ENCODE peak calls at places on chromosome 5, in five cellular contexts. F is DMS153; C is uterus; T is stimulated activated CD4-positive, alpha-beta T cell treated with anti-CD3 and anti-CD28 coated beads, Interleukin-4, amount 100 ng/mL, for 1 hour; H is GDM1. N is an unnamed sample.

GRCh38 chr5:172008689-172009141 is 2.3 kb upstream of the FBXW11 start:
- DNase-seq in F (no peak), C (no peak), T (no peak), H (no peak), N (peak)

GRCh38 chr5:98599016-98599415 is 174.4 kb upstream of the RGMB start:
- DNase-seq in F (no peak), C (no peak), T (no peak), H (no peak), N (no peak)

GRCh38 chr5:54678737-54679136 is 161.2 kb downstream of the SNX18 start:
- DNase-seq in F (no peak), C (no peak), T (no peak), H (no peak), N (no peak)

GRCh38 chr5:67901816-67902496 is 313.6 kb upstream of the PIK3R1 start:
- DNase-seq in F (no peak), C (no peak), T (no peak), H (no peak), N (no peak)

GRCh38 chr5:77266291-77266690 is 55.8 kb downstream of the PDE8B start:
- DNase-seq in F (no peak), C (no peak), T (no peak), H (no peak), N (no peak)

GRCh38 chr5:119943148-119943547 is 313.8 kb downstream of the FAM170A start:
- DNase-seq in F (no peak), C (no peak), T (no peak), H (no peak), N (no peak)

GRCh38 chr5:71747182-71747581 is 28.1 kb downstream of the CARTPT start:
- DNase-seq in F (no peak), C (no peak), T (no peak), H (no peak), N (no peak)

GRCh38 chr5:55750063-55750462 is 12.2 kb downstream of the DDX4 start:
- DNase-seq in F (no peak), C (no peak), T (no peak), H (no peak), N (no peak)

GRCh38 chr5:175822225-175822624 is 49.2 kb upstream of the CPLX2 start:
- DNase-seq in F (no peak), C (no peak), T (no peak), H (no peak), N (peak)

GRCh38 chr5:9335269-9335668 is 210.6 kb downstream of the SEMA5A start:
- DNase-seq in F (no peak), C (no peak), T (no peak), H (no peak), N (no peak)

GRCh38 chr5:154276932-154277331 is 86.4 kb downstream of the GALNT10 start:
- DNase-seq in F (no peak), C (peak), T (no peak), H (no peak), N (peak)

GRCh38 chr5:126878085-126878484 is 101.1 kb downstream of the LMNB1 start:
- DNase-seq in F (no peak), C (no peak), T (no peak), H (no peak), N (no peak)

GRCh38 chr5:56176155-56176798 is 56.9 kb downstream of the ANKRD55 start:
- DNase-seq in F (no peak), C (peak), T (no peak), H (no peak), N (no peak)

GRCh38 chr5:74326571-74327338 is 313.8 kb downstream of the ENC1 start:
- DNase-seq in F (no peak), C (no peak), T (peak), H (peak), N (peak)

GRCh38 chr5:63831381-63831780 is 130.9 kb downstream of the HTR1A start:
- DNase-seq in F (no peak), C (no peak), T (no peak), H (no peak), N (no peak)

GRCh38 chr5:138938526-138938925 is 63.4 kb upstream of the LRRTM2 start:
- DNase-seq in F (no peak), C (no peak), T (no peak), H (no peak), N (no peak)

GRCh38 chr5:150658121-150658520 is 2.9 kb upstream of the MYOZ3 start:
- DNase-seq in F (no peak), C (peak), T (no peak), H (no peak), N (no peak)

GRCh38 chr5:137693951-137694721 is 41.8 kb downstream of the KLHL3 start:
- DNase-seq in F (no peak), C (no peak), T (no peak), H (no peak), N (no peak)

GRCh38 chr5:3230941-3231340 is 364.7 kb upstream of the IRX1 start:
- DNase-seq in F (no peak), C (no peak), T (no peak), H (no peak), N (no peak)

GRCh38 chr5:89043676-89044075 is 160.7 kb upstream of the MEF2C start:
- DNase-seq in F (no peak), C (no peak), T (no peak), H (peak), N (peak)

GRCh38 chr5:170534177-170534576 is 30.4 kb downstream of the KCNIP1 start:
- DNase-seq in F (no peak), C (no peak), T (no peak), H (no peak), N (no peak)

GRCh38 chr5:162068412-162068811 is 839 bp downstream of the GABRG2 start:
- DNase-seq in F (no peak), C (no peak), T (no peak), H (peak), N (no peak)

GRCh38 chr5:155624597-155625241 is 611.2 kb downstream of the KIF4B start:
- DNase-seq in F (no peak), C (no peak), T (no peak), H (no peak), N (no peak)

GRCh38 chr5:42842860-42843641 is 31.4 kb upstream of the SELENOP start:
- DNase-seq in F (no peak), C (peak), T (no peak), H (no peak), N (peak)

GRCh38 chr5:180233729-180234128 is 24.7 kb upstream of the RASGEF1C start:
- DNase-seq in F (no peak), C (no peak), T (no peak), H (no peak), N (no peak)

GRCh38 chr5:113235884-113236283 is 198.9 kb downstream of the TSSK1B start:
- DNase-seq in F (no peak), C (no peak), T (no peak), H (no peak), N (no peak)

GRCh38 chr5:445591-445990 is 2.6 kb downstream of the EXOC3 start:
- DNase-seq in F (no peak), C (no peak), T (no peak), H (no peak), N (no peak)

GRCh38 chr5:59749782-59750520 is 143.6 kb downstream of the PDE4D start:
- DNase-seq in F (no peak), C (no peak), T (no peak), H (no peak), N (no peak)

GRCh38 chr5:149640350-149640999 is 59.2 kb downstream of the ARHGEF37 start:
- DNase-seq in F (no peak), C (peak), T (no peak), H (no peak), N (no peak)

GRCh38 chr5:140402258-140403074 is 833 bp downstream of the ANKHD1 start:
- DNase-seq in F (peak), C (no peak), T (peak), H (peak), N (peak)

GRCh38 chr5:170418736-170419135 is 29.6 kb upstream of the KCNMB1 start:
- DNase-seq in F (no peak), C (no peak), T (no peak), H (no peak), N (no peak)

GRCh38 chr5:167250996-167251395 is 1040.4 kb upstream of the WWC1 start:
- DNase-seq in F (no peak), C (no peak), T (no peak), H (no peak), N (no peak)

GRCh38 chr5:124698774-124699173 is 47.7 kb downstream of the ZNF608 start:
- DNase-seq in F (no peak), C (no peak), T (no peak), H (no peak), N (no peak)

GRCh38 chr5:41856644-41857491 is 13.4 kb downstream of the OXCT1 start:
- DNase-seq in F (peak), C (peak), T (peak), H (peak), N (peak)

GRCh38 chr5:142325677-142326479 is 1.1 kb upstream of the SPRY4 start:
- DNase-seq in F (peak), C (peak), T (peak), H (no peak), N (no peak)

GRCh38 chr5:54460181-54460919 is 4.9 kb downstream of the HSPB3 start:
- DNase-seq in F (no peak), C (no peak), T (no peak), H (no peak), N (peak)

GRCh38 chr5:57007349-57007748 is 55.4 kb upstream of the MIER3 start:
- DNase-seq in F (no peak), C (no peak), T (no peak), H (no peak), N (no peak)

GRCh38 chr5:73818357-73818756 is 192.4 kb downstream of the ARHGEF28 start:
- DNase-seq in F (no peak), C (no peak), T (no peak), H (no peak), N (peak)

GRCh38 chr5:38601133-38601842 is 44.8 kb upstream of the LIFR start:
- DNase-seq in F (no peak), C (no peak), T (no peak), H (no peak), N (no peak)

N was measured in NCI-H226.